ENCODE peak calls at places on chromosomes 12 and 14, in seven cellular contexts. W, Q, J, K, D, N and C are unnamed samples.

GRCh38 chr14:92917041-92917940 is 5.7 kb upstream of the CHGA start:
- DNase-seq in Q (no peak), W (no peak), K (no peak), N (no peak), D (no peak), J (no peak), C (no peak)

GRCh38 chr12:67410246-67410645 is 141.1 kb downstream of the CAND1 start:
- DNase-seq in J (no peak), K (no peak), N (no peak), D (no peak), W (no peak), Q (no peak), C (no peak)

GRCh38 chr12:31781894-31782540 is 53.2 kb upstream of the AMN1 start:
- DNase-seq in Q (no peak), K (no peak), J (no peak), W (no peak), D (no peak), N (no peak), C (no peak)

GRCh38 chr14:100665518-100666032 is 61.1 kb upstream of the DLK1 start:
- DNase-seq in J (peak; percentile 23), K (no peak), W (no peak), N (no peak), Q (no peak), D (no peak), C (no peak)

GRCh38 chr12:27179399-27180214 is 64.5 kb upstream of the STK38L start:
- DNase-seq in Q (peak; percentile 44), W (peak; percentile 74), K (no peak), D (no peak), J (peak; percentile 100), N (no peak), C (peak; percentile 52)

GRCh38 chr12:115135800-115136211 is 451.8 kb upstream of the TBX3 start:
- DNase-seq in J (peak; percentile 45), W (no peak), K (peak; percentile 70), D (no peak), Q (peak; percentile 70), N (no peak), C (no peak)

GRCh38 chr14:90523544-90523943 is 126.7 kb downstream of the CALM1 start:
- DNase-seq in J (peak; percentile 75), W (no peak), D (no peak), K (no peak), Q (no peak), N (no peak), C (no peak)

GRCh38 chr12:19227190-19227879 is 97.8 kb downstream of the PLEKHA5 start:
- DNase-seq in W (no peak), N (peak; percentile 78), J (no peak), D (no peak), Q (no peak), K (no peak), C (no peak)

GRCh38 chr12:125280482-125281377 is 215.5 kb downstream of the AACS start:
- DNase-seq in N (peak; percentile 75), W (no peak), K (no peak), J (no peak), D (peak; percentile 27), Q (no peak), C (no peak)

GRCh38 chr12:123250471-123251383 is 17.5 kb downstream of the MTRFR start:
- DNase-seq in Q (no peak), J (peak; percentile 17), N (no peak), D (no peak), K (no peak), W (peak; percentile 69), C (no peak)

GRCh38 chr14:88825078-88825458 is 617 bp downstream of the TTC8 start:
- DNase-seq in D (no peak), N (no peak), Q (no peak), W (no peak), J (peak; percentile 25), K (no peak), C (no peak)

GRCh38 chr12:130983328-130984017 is 29.8 kb downstream of the ADGRD1 start:
- DNase-seq in D (no peak), J (no peak), K (no peak), Q (no peak), N (no peak), W (no peak), C (no peak)

GRCh38 chr14:53412819-53413664 is 259.9 kb upstream of the DDHD1 start:
- DNase-seq in W (no peak), D (peak; percentile 30), K (no peak), J (no peak), Q (no peak), N (peak; percentile 49), C (peak; percentile 14)

GRCh38 chr14:65239897-65240296 is 137.6 kb upstream of the MAX start:
- DNase-seq in K (peak; percentile 20), Q (no peak), D (no peak), N (no peak), W (no peak), J (no peak), C (no peak)

GRCh38 chr12:26936559-26937442 is 980 bp downstream of the INTS13 start:
- DNase-seq in K (no peak), J (no peak), D (no peak), W (no peak), Q (no peak), N (no peak), C (peak; percentile 20)

GRCh38 chr12:69161835-69162234 is 77.5 kb upstream of the CPSF6 start:
- DNase-seq in W (no peak), K (no peak), D (no peak), N (peak; percentile 16), J (no peak), Q (no peak), C (peak; percentile 66)

GRCh38 chr12:118357327-118358007 is 15.2 kb downstream of the TAOK3 start:
- DNase-seq in W (peak; percentile 63), J (no peak), D (no peak), N (no peak), Q (peak; percentile 74), K (no peak), C (peak; percentile 50)

GRCh38 chr12:32140867-32141266 is 34.2 kb downstream of the BICD1 start:
- DNase-seq in K (no peak), N (no peak), D (no peak), W (no peak), J (no peak), Q (no peak), C (no peak)

GRCh38 chr12:51777457-51777856 is 71.1 kb downstream of the FIGNL2 start:
- DNase-seq in K (no peak), D (no peak), W (no peak), J (no peak), N (peak; percentile 42), Q (no peak), C (no peak)

GRCh38 chr14:46818147-46818546 is 166.6 kb upstream of the RPL10L start:
- DNase-seq in J (no peak), N (peak; percentile 54), Q (no peak), D (no peak), W (no peak), K (no peak), C (no peak)
- TF ChIP-seq CTCF in J (no peak), N (no peak), Q (no peak), D (no peak), W (no peak), K (no peak), C (no peak)

DNA sequence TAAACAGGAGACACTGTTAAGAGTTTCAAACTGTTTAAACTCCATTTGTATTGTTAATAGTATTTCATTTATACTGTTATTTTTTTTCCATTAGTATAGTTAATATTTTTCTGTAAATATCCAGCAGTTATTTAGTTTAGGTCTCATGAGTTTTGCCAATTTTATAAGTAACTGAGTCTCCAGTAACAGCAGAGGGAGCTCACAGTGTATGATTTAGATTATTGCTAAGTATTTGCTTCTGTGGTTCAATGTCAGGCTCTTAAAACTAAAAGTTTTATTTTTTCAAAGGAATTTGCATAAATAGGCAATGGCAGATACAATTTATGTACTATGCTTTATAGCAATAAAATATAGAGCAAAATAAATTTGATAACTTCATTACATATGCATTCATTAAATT is 209.7 kb downstream of the ATXN7L3B start:
- DNase-seq in J (peak; percentile 18), W (peak; percentile 21), N (no peak), K (no peak), D (no peak), Q (no peak), C (no peak)
- TF ChIP-seq CTCF in J (peak; percentile 33), W (peak; percentile 26), N (no peak), K (no peak), D (no peak), Q (no peak), C (no peak)

GRCh38 chr12:13000935-13001724 is 1.1 kb upstream of the HEBP1 start:
- DNase-seq in J (peak; percentile 29), N (peak; percentile 89), W (peak; percentile 18), D (peak; percentile 69), Q (peak; percentile 40), K (peak; percentile 75), C (peak; percentile 77)

GRCh38 chr12:12999276-12999958 is 648 bp downstream of the HEBP1 start:
- DNase-seq in D (peak; percentile 32), K (no peak), Q (peak; percentile 16), J (peak; percentile 9), N (peak; percentile 64), W (no peak), C (no peak)

GRCh38 chr12:13001725-13002040 is 1.6 kb upstream of the HEBP1 start:
- DNase-seq in W (no peak), K (no peak), N (no peak), Q (no peak), J (no peak), D (no peak), C (no peak)

GRCh38 chr12:13000616-13000934 is 510 bp upstream of the HEBP1 start:
- DNase-seq in N (peak; percentile 79), D (no peak), J (no peak), K (no peak), W (peak; percentile 7), Q (no peak), C (peak; percentile 66)

GRCh38 chr12:12999959-13000615 is at the start of gene HEBP1:
- DNase-seq in D (peak; percentile 98), K (peak; percentile 97), W (peak; percentile 69), Q (peak; percentile 96), N (peak; percentile 95), J (peak; percentile 68), C (peak; percentile 99)
- TF ChIP-seq CTCF in D (no peak), K (peak; percentile 30), W (no peak), Q (no peak), N (peak; percentile 19), J (no peak), C (no peak)

GRCh38 chr12:1610072-1610643 is 15.8 kb upstream of the FBXL14 start:
- DNase-seq in D (no peak), J (no peak), K (no peak), W (no peak), N (no peak), Q (no peak), C (no peak)

GRCh38 chr12:1614360-1614759 is 14.7 kb upstream of the WNT5B start:
- DNase-seq in J (no peak), W (no peak), D (no peak), Q (no peak), K (no peak), N (no peak), C (no peak)

GRCh38 chr12:1613860-1614259 is 15.2 kb upstream of the WNT5B start:
- DNase-seq in W (no peak), D (no peak), Q (no peak), N (no peak), J (no peak), K (no peak), C (no peak)

GRCh38 chr12:1611775-1612174 is 17.3 kb upstream of the WNT5B start:
- DNase-seq in Q (no peak), N (no peak), K (no peak), J (peak; percentile 89), W (no peak), D (no peak), C (no peak)

DNA sequence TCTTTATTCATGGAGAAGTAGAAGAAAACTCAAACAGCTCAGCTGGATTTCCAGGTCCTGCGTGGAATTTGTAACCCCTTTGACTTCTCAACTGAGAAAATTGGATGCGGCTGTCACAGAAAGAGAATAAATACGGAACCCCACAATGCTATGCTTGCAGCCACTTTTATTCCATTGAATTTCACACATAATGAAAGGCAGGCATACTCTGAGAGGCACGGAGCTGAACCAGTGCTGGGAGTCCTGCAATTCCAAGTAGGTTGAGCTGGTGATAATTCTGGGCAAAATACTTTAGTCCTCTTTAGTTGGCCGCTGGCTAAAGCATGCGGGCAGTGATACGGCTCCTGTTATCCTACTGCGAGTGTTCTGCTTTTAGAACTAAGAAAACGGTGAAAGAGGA is 16.8 kb upstream of the WNT5B start:
- DNase-seq in D (no peak), Q (no peak), N (no peak), K (no peak), J (no peak), W (no peak), C (no peak)
- TF ChIP-seq CTCF in D (no peak), Q (no peak), N (no peak), K (no peak), J (no peak), W (no peak), C (no peak)